ENCODE peak calls at places on chromosomes 4 and X, in nine cellular contexts. R is choroid plexus epithelial cell; C is stimulated activated CD8-positive, alpha-beta memory T cell treated with anti-CD3 and anti-CD28 coated beads, Interleukin-7, amount 100 ng/mL, for 1 hour; V is KBM-7; Q is gastrocnemius medialis; D is activated CD4-positive, alpha-beta T cell treated with anti-CD3 and anti-CD28 coated beads, Interleukin-2, amount 10 ng/mL, durations not matched to agents 7 days and 5 days; J is MV-4-11; H is retina; A is T-helper 1 cell. G is an unnamed sample.

GRCh38 chrX:112746812-112747630 is 67.3 kb upstream of the LHFPL1 start:
- DNase-seq in V (no peak), H (no peak), Q (no peak), J (no peak), C (no peak), A (no peak), R (no peak), D (no peak), G (no peak)

GRCh38 chrX:153029162-153029561 is 27.1 kb upstream of the PNMA3 start:
- DNase-seq in H (no peak), Q (no peak), V (no peak), C (no peak), R (peak; percentile 13), J (no peak), D (no peak), A (no peak), G (no peak)

GRCh38 chr4:89482248-89482647 is 174.6 kb upstream of the GPRIN3 start:
- DNase-seq in C (no peak), J (no peak), D (no peak), V (peak; percentile 36), R (peak; percentile 83), A (no peak), H (peak; percentile 25), Q (no peak), G (peak; percentile 33)

GRCh38 chr4:142128529-142128928 is 492.1 kb downstream of the IL15 start:
- DNase-seq in Q (no peak), J (no peak), V (no peak), R (peak; percentile 18), C (no peak), H (no peak), D (no peak), A (no peak), G (no peak)

GRCh38 chr4:70511365-70511764 is 7.0 kb upstream of the AMTN start:
- DNase-seq in A (no peak), Q (no peak), R (peak; percentile 2), J (no peak), C (no peak), D (no peak), V (no peak), H (no peak), G (no peak)

GRCh38 chrX:132119283-132119682 is 8.5 kb downstream of the FRMD7 start:
- DNase-seq in Q (no peak), R (no peak), C (no peak), J (no peak), H (peak; percentile 14), V (no peak), D (no peak), A (no peak), G (no peak)

GRCh38 chrX:17736478-17736855 is 826 bp upstream of the SCML1 start:
- DNase-seq in Q (no peak), H (no peak), A (no peak), J (no peak), R (no peak), C (no peak), D (no peak), V (no peak), G (no peak)

GRCh38 chr4:174763454-174764104 is 65.5 kb downstream of the GLRA3 start:
- DNase-seq in D (no peak), J (no peak), A (no peak), C (no peak), Q (no peak), H (no peak), V (no peak), R (peak; percentile 28), G (no peak)

GRCh38 chr4:37392540-37393255 is 148.2 kb downstream of the NWD2 start:
- DNase-seq in V (peak; percentile 9), H (no peak), Q (peak; percentile 23), J (peak; percentile 77), R (peak; percentile 4), C (no peak), A (no peak), D (no peak), G (peak; percentile 36)

GRCh38 chrX:40095588-40096394 is 2.0 kb downstream of the BCOR start:
- DNase-seq in R (peak; percentile 41), A (no peak), J (peak; percentile 53), C (no peak), Q (no peak), H (peak; percentile 57), V (peak; percentile 62), D (peak; percentile 32), G (peak; percentile 5)

GRCh38 chr4:1075809-1076524 is 37.4 kb downstream of the RNF212 start:
- DNase-seq in D (no peak), H (no peak), V (no peak), J (no peak), C (no peak), Q (no peak), A (no peak), R (no peak), G (no peak)

GRCh38 chrX:130715299-130715698 is 187.7 kb downstream of the ENOX2 start:
- DNase-seq in H (no peak), J (no peak), R (peak; percentile 44), C (no peak), D (no peak), Q (peak; percentile 16), V (no peak), A (no peak), G (no peak)

GRCh38 chrX:10198254-10198653 is 41.5 kb downstream of the CLCN4 start:
- DNase-seq in R (peak; percentile 79), J (peak; percentile 46), Q (no peak), D (no peak), C (no peak), V (no peak), A (no peak), H (no peak), G (no peak)

GRCh38 chrX:111445485-111445884 is 33.5 kb upstream of the DCX start:
- DNase-seq in H (peak; percentile 53), Q (no peak), C (no peak), R (peak; percentile 55), V (peak; percentile 62), J (peak; percentile 39), A (no peak), D (no peak), G (peak; percentile 54)

GRCh38 chr4:24914460-24914859 is 1.6 kb upstream of the CCDC149 start:
- DNase-seq in A (no peak), H (no peak), J (peak; percentile 25), D (no peak), C (no peak), V (no peak), R (no peak), Q (no peak), G (no peak)

GRCh38 chr4:103011378-103012025 is 8.0 kb downstream of the SLC9B1 start:
- DNase-seq in H (no peak), C (no peak), A (no peak), V (no peak), Q (no peak), J (no peak), D (no peak), R (peak; percentile 57), G (no peak)

GRCh38 chr4:189088783-189089182 is 851.9 kb upstream of the FRG1 start:
- DNase-seq in V (no peak), Q (no peak), H (no peak), J (no peak), A (no peak), D (no peak), R (no peak), C (no peak), G (no peak)

GRCh38 chr4:110742148-110742547 is 119.3 kb upstream of the PITX2 start:
- DNase-seq in R (no peak), A (no peak), J (no peak), D (no peak), Q (no peak), C (no peak), H (no peak), V (no peak), G (no peak)

GRCh38 chr4:1337376-1337831 is 9.6 kb upstream of the UVSSA start:
- DNase-seq in J (no peak), Q (no peak), D (peak; percentile 30), H (no peak), A (no peak), R (no peak), V (no peak), C (peak; percentile 28), G (no peak)

GRCh38 chr4:101022151-101023024 is 324.9 kb downstream of the PPP3CA start:
- DNase-seq in C (no peak), D (no peak), J (no peak), Q (no peak), V (no peak), H (no peak), A (no peak), R (peak; percentile 74), G (no peak)

GRCh38 chrX:10041383-10041782 is 74.2 kb downstream of the CLDN34 start:
- DNase-seq in H (no peak), D (no peak), C (no peak), J (no peak), Q (no peak), R (peak; percentile 80), V (no peak), A (no peak), G (no peak)

GRCh38 chr4:139599076-139599475 is 43.1 kb upstream of the SETD7 start:
- DNase-seq in A (no peak), H (no peak), D (no peak), Q (no peak), C (no peak), R (no peak), V (no peak), J (no peak), G (no peak)

GRCh38 chr4:2408976-2409375 is 9.5 kb downstream of the ZFYVE28 start:
- DNase-seq in H (no peak), A (no peak), Q (no peak), V (no peak), C (no peak), D (no peak), R (no peak), J (no peak), G (no peak)

GRCh38 chr4:88963817-88964216 is 93.2 kb downstream of the FAM13A start:
- DNase-seq in D (no peak), H (no peak), J (peak; percentile 7), A (no peak), V (no peak), C (no peak), Q (no peak), R (peak; percentile 76), G (peak; percentile 22)

GRCh38 chrX:34879361-34879760 is 63.2 kb upstream of the FAM47B start:
- DNase-seq in H (no peak), C (no peak), J (no peak), A (no peak), Q (no peak), R (peak; percentile 34), D (no peak), V (no peak), G (no peak)

GRCh38 chrX:68945603-68946228 is 116.9 kb downstream of the EFNB1 start:
- DNase-seq in V (peak; percentile 23), D (no peak), H (no peak), J (no peak), C (no peak), Q (no peak), R (peak; percentile 70), A (no peak), G (no peak)

GRCh38 chrX:68669094-68669830 is 21.8 kb downstream of the STARD8 start:
- DNase-seq in D (no peak), J (no peak), C (no peak), A (no peak), Q (peak; percentile 48), V (no peak), H (no peak), R (no peak), G (no peak)

GRCh38 chrX:64925480-64925879 is 50.8 kb downstream of the ZC4H2 start:
- DNase-seq in J (no peak), D (no peak), C (no peak), H (no peak), R (no peak), V (no peak), Q (no peak), A (no peak), G (no peak)

GRCh38 chrX:136819026-136819425 is 38.3 kb upstream of the ARHGEF6 start:
- DNase-seq in H (no peak), Q (no peak), R (no peak), V (no peak), C (no peak), A (no peak), J (no peak), D (no peak), G (no peak)

GRCh38 chr4:7347981-7348380 is 86.7 kb downstream of the PSAPL1 start:
- DNase-seq in C (no peak), V (no peak), H (no peak), Q (no peak), J (no peak), D (no peak), R (peak; percentile 17), A (no peak), G (no peak)

GRCh38 chrX:21905209-21905735 is 35.2 kb upstream of the SMS start:
- DNase-seq in D (no peak), A (no peak), H (no peak), V (no peak), J (no peak), R (no peak), Q (peak; percentile 10), C (no peak), G (no peak)

G was measured in AML-193.